ENCODE peak calls at places on chromosomes 12 and 14, in six cellular contexts. M is K562, Y is GM12878, U is H1, S is SK-N-SH, E is HCT116. F is an unnamed sample.
A peak's percentile ranks its signal among the peaks of the same experiment; 100 is the strongest.

GRCh38 chr14:71623939-71624338 is 308.3 kb upstream of the RGS6 start:
- DNase-seq in S (no peak), U (no peak), E (no peak), Y (no peak), M (no peak), F (no peak)

GRCh38 chr12:125100551-125101434 is 35.6 kb downstream of the AACS start:
- DNase-seq in E (no peak), M (no peak), S (no peak), Y (no peak), U (no peak), F (no peak)

GRCh38 chr14:61033024-61033423 is 52.0 kb downstream of the SLC38A6 start:
- DNase-seq in E (no peak), S (peak; percentile 22), Y (no peak), M (no peak), U (no peak), F (no peak)

GRCh38 chr12:59668678-59669077 is 72.8 kb downstream of the SLC16A7 start:
- DNase-seq in U (no peak), M (no peak), E (no peak), Y (no peak), S (no peak), F (no peak)

GRCh38 chr12:104569348-104570173 is 112.8 kb downstream of the CHST11 start:
- DNase-seq in M (no peak), E (no peak), Y (peak; percentile 88), S (no peak), U (no peak), F (no peak)

GRCh38 chr14:101740981-101741380 is 20.5 kb upstream of the PPP2R5C start:
- DNase-seq in U (no peak), S (no peak), E (no peak), M (no peak), Y (no peak), F (no peak)

GRCh38 chr14:81137316-81137715 is 83.4 kb downstream of the GTF2A1 start:
- DNase-seq in E (no peak), U (no peak), S (peak; percentile 24), Y (no peak), M (no peak), F (no peak)

GRCh38 chr14:33404054-33404453 is 465.4 kb downstream of the NPAS3 start:
- DNase-seq in S (no peak), Y (no peak), E (no peak), U (no peak), M (no peak), F (no peak)

GRCh38 chr12:88520436-88520820 is 59.8 kb downstream of the KITLG start:
- DNase-seq in U (no peak), E (no peak), S (no peak), Y (no peak), M (no peak), F (no peak)

GRCh38 chr14:100375273-100375962 is 52.3 kb downstream of the SLC25A47 start:
- DNase-seq in E (peak; percentile 52), M (peak; percentile 91), U (no peak), S (peak; percentile 60), Y (peak; percentile 76), F (no peak)

GRCh38 chr12:109131522-109132050 is 15.2 kb downstream of the ACACB start:
- DNase-seq in M (no peak), E (no peak), S (no peak), Y (no peak), U (no peak), F (no peak)

GRCh38 chr12:119788783-119789182 is 88.3 kb downstream of the CIT start:
- DNase-seq in S (no peak), Y (no peak), M (no peak), E (no peak), U (no peak), F (no peak)

GRCh38 chr14:53152909-53153701 is at the start of gene DDHD1:
- DNase-seq in E (peak; percentile 48), S (peak; percentile 96), Y (peak; percentile 51), U (peak; percentile 85), M (peak; percentile 85), F (no peak)

GRCh38 chr12:88299567-88300101 is 157.5 kb downstream of the TMTC3 start:
- DNase-seq in M (peak; percentile 54), Y (peak; percentile 91), E (peak; percentile 34), U (no peak), S (no peak), F (peak; percentile 76)

GRCh38 chr12:111100554-111100953 is 180.2 kb upstream of the MYL2 start:
- DNase-seq in S (no peak), E (no peak), U (no peak), M (no peak), Y (no peak), F (no peak)

GRCh38 chr14:29521526-29522137 is 406.0 kb downstream of the PRKD1 start:
- DNase-seq in U (peak; percentile 56), Y (no peak), M (peak; percentile 15), E (no peak), S (no peak), F (no peak)

GRCh38 chr14:29529418-29529817 is 398.2 kb downstream of the PRKD1 start:
- DNase-seq in M (peak; percentile 14), Y (no peak), U (no peak), S (peak; percentile 2), E (no peak), F (no peak)

GRCh38 chr14:29528889-29529288 is 398.8 kb downstream of the PRKD1 start:
- DNase-seq in Y (no peak), M (no peak), U (no peak), S (no peak), E (no peak), F (no peak)

DNA sequence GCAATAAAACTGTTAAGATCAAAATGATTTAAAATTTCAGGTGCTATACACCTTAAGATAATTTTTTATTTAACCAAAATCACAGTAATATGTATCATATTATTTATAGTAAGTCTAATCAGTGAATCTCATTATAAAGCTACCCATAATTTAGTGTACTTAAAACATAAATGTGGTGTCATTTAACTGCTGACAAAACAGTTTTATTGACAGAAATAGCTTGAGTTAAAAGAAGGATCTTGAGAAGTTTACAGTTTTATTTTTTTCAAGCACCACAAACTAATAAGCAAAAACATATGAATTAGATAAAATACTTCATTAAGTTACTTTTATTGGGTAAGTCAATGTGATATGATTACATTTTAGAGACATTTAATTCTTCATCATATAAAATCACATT is 400.4 kb downstream of the PRKD1 start:
- DNase-seq in E (no peak), M (no peak), S (no peak), Y (no peak), U (no peak), F (no peak)
- TF ChIP-seq SIN3A in E (no peak), M (no peak), S (no peak), Y (no peak), U (no peak), F (no peak)

GRCh38 chr12:121299662-121300061 is 3.2 kb upstream of the CAMKK2 start:
- DNase-seq in E (no peak), M (no peak), Y (no peak), S (no peak), U (no peak), F (no peak)

GRCh38 chr12:121300083-121300819 is 3.7 kb upstream of the CAMKK2 start:
- DNase-seq in U (no peak), M (no peak), E (no peak), Y (no peak), S (no peak), F (no peak)

GRCh38 chr12:121296618-121297476 is at the start of gene CAMKK2:
- DNase-seq in M (peak; percentile 90), U (peak; percentile 90), Y (no peak), E (peak; percentile 54), S (peak; percentile 98), F (no peak)

GRCh38 chr12:121304306-121304705 is 7.8 kb upstream of the CAMKK2 start:
- DNase-seq in S (no peak), E (no peak), U (no peak), M (no peak), Y (no peak), F (no peak)

DNA sequence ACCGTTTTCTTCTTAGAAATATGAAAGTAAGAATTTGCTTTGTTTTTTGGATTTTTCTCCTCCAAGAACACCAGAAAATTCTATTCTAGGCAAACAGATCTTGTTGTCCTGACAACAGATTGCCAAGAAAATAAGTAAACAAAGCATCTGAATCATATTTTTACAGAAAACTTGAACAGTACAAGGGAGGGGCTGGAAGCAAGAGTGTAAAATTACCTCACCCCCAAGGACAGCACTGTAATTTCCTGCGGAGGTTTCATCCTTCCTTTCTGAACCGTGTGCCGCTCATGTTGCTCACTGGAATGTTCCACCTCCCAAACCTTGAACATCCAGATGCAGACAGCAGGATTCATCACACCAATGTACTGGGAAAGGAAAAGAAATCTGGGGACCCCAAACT is 5.4 kb upstream of the CAMKK2 start:
- DNase-seq in E (no peak), Y (no peak), S (no peak), U (no peak), M (no peak), F (no peak)
- TF ChIP-seq SIN3A in E (no peak), Y (no peak), S (no peak), U (no peak), M (no peak), F (no peak)

GRCh38 chr12:114501474-114501807 is 95.5 kb upstream of the TBX5 start:
- DNase-seq in S (no peak), E (no peak), M (no peak), U (no peak), Y (no peak), F (no peak)
- TF ChIP-seq SIN3A in S (no peak), E (no peak), M (no peak), U (no peak), Y (no peak), F (no peak)

GRCh38 chr14:96352708-96353107 is 10.4 kb downstream of the ATG2B start:
- DNase-seq in Y (no peak), S (no peak), U (no peak), E (no peak), M (no peak), F (no peak)
- TF ChIP-seq SIN3A in Y (no peak), S (no peak), U (no peak), E (no peak), M (no peak), F (no peak)

GRCh38 chr12:39145175-39145999 is 240.0 kb upstream of the CPNE8 start:
- DNase-seq in M (no peak), U (peak; percentile 91), S (peak; percentile 9), Y (no peak), E (no peak), F (no peak)
- TF ChIP-seq SIN3A in M (no peak), U (no peak), S (no peak), Y (no peak), E (no peak), F (no peak)